ENCODE peak calls at places on chromosomes 3 and 15, in six cellular contexts. L is posterior cingulate gyrus, J is OCI-LY7, Q is H7, O is HuH-7, V is left colon. T is an unnamed sample.

GRCh38 chr3:52783211-52783555 is 5.8 kb downstream of the ITIH1 start:
- DNase-seq in Q (no peak), V (no peak), J (no peak), L (no peak), O (no peak), T (no peak)

GRCh38 chr15:34942363-34942762 is 27.2 kb downstream of the AQR start:
- DNase-seq in J (no peak), O (no peak), V (no peak), L (no peak), Q (no peak), T (no peak)

GRCh38 chr3:129413687-129414506 is 14.5 kb downstream of the EFCAB12 start:
- DNase-seq in Q (peak; percentile 23), J (no peak), L (no peak), V (peak; percentile 2), O (peak; percentile 66), T (no peak)

GRCh38 chr3:161050929-161051328 is 54.2 kb downstream of the B3GALNT1 start:
- DNase-seq in L (no peak), Q (no peak), V (no peak), O (no peak), J (no peak), T (no peak)

GRCh38 chr15:66601521-66601920 is 35.7 kb upstream of the LCTL start:
- DNase-seq in Q (no peak), J (no peak), V (no peak), O (no peak), L (no peak), T (no peak)

GRCh38 chr15:42128476-42128875 is 28.0 kb downstream of the PLA2G4F start:
- DNase-seq in O (no peak), Q (no peak), V (no peak), L (no peak), J (no peak), T (no peak)

GRCh38 chr3:45347329-45348000 is 40.9 kb upstream of the LARS2 start:
- DNase-seq in V (no peak), J (no peak), L (no peak), O (no peak), Q (no peak), T (no peak)

GRCh38 chr15:31391687-31392671 is 65.3 kb downstream of the KLF13 start:
- DNase-seq in Q (peak; percentile 92), L (peak; percentile 91), J (peak; percentile 71), O (peak; percentile 68), V (peak; percentile 69), T (peak; percentile 76)

GRCh38 chr3:73604491-73604890 is 20.2 kb downstream of the PDZRN3 start:
- DNase-seq in O (no peak), L (no peak), Q (no peak), J (no peak), V (no peak), T (no peak)

GRCh38 chr15:58398053-58398452 is 33.7 kb upstream of the LIPC start:
- DNase-seq in Q (no peak), J (no peak), V (no peak), L (no peak), O (no peak), T (no peak)

GRCh38 chr3:171967137-171967783 is 72.1 kb upstream of the FNDC3B start:
- DNase-seq in O (peak; percentile 79), J (no peak), V (no peak), Q (no peak), L (no peak), T (no peak)

GRCh38 chr3:126467611-126467955 is 8.1 kb downstream of the ZXDC start:
- DNase-seq in J (no peak), O (no peak), V (no peak), Q (no peak), L (no peak), T (no peak)

GRCh38 chr15:64754663-64755426 is 20.5 kb downstream of the RBPMS2 start:
- DNase-seq in Q (no peak), J (peak; percentile 69), L (no peak), O (no peak), V (no peak), T (no peak)

GRCh38 chr15:49045691-49046112 is 544 bp downstream of the SECISBP2L start:
- DNase-seq in Q (no peak), J (peak; percentile 68), L (no peak), V (no peak), O (no peak), T (no peak)

GRCh38 chr3:100073555-100074307 is 40.6 kb downstream of the FILIP1L start:
- DNase-seq in L (no peak), Q (no peak), J (no peak), O (no peak), V (no peak), T (no peak)

GRCh38 chr3:125126323-125126722 is 70.5 kb upstream of the HEG1 start:
- DNase-seq in V (no peak), J (no peak), O (no peak), Q (no peak), L (no peak), T (no peak)

GRCh38 chr15:73924258-73924921 is 1.9 kb upstream of the LOXL1 start:
- DNase-seq in L (no peak), V (no peak), Q (peak; percentile 68), J (no peak), O (no peak), T (no peak)

GRCh38 chr15:48021336-48022086 is 99.3 kb upstream of the SLC24A5 start:
- DNase-seq in L (no peak), J (no peak), O (no peak), V (no peak), Q (no peak), T (no peak)

GRCh38 chr3:49785565-49786356 is 581 bp downstream of the IP6K1 start:
- DNase-seq in V (no peak), L (no peak), O (peak; percentile 40), Q (peak; percentile 70), J (peak; percentile 37), T (peak; percentile 59)

GRCh38 chr3:43287514-43287913 is 1.2 kb downstream of the SNRK start:
- DNase-seq in O (no peak), L (no peak), J (peak; percentile 10), V (no peak), Q (no peak), T (no peak)

GRCh38 chr3:27423463-27423862 is 54.3 kb upstream of the NEK10 start:
- DNase-seq in L (no peak), Q (no peak), O (no peak), V (no peak), J (no peak), T (no peak)

GRCh38 chr3:71416868-71417267 is 166.7 kb downstream of the FOXP1 start:
- DNase-seq in Q (peak; percentile 57), O (no peak), J (peak; percentile 83), V (no peak), L (no peak), T (no peak)

GRCh38 chr3:11288786-11289637 is 16.8 kb downstream of the ATG7 start:
- DNase-seq in O (no peak), J (no peak), V (no peak), Q (no peak), L (no peak), T (no peak)

T was measured in T-helper 2 cell.